ENCODE peak calls at places on chromosomes 7 and 10, in six cellular contexts. S is spleen; R is GM03348; I is T-helper 2 cell treated with Interferon-gamma antibody and Interleukin-4, amounts not matched to agents 5 μg/mL and 100 μg/mL, for 36 hours; M is left ventricle myocardium inferior; L is NCI-H1105 treated with DMSO at 0.1 percent for 48 hours. F is an unnamed sample.

GRCh38 chr10:11286261-11286989 is 268.8 kb downstream of the CELF2 start:
- DNase-seq in S (no peak), R (no peak), I (peak), M (no peak), L (no peak), F (no peak)

GRCh38 chr10:86371116-86371515 is 4.5 kb upstream of the GRID1 start:
- DNase-seq in S (peak), R (no peak), I (no peak), M (no peak), L (no peak), F (no peak)

GRCh38 chr7:78377532-78377931 is 579.0 kb downstream of the PHTF2 start:
- DNase-seq in S (no peak), R (no peak), I (no peak), M (no peak), L (no peak), F (no peak)

GRCh38 chr7:110119883-110120581 is 970.9 kb upstream of the LRRN3 start:
- DNase-seq in S (no peak), R (no peak), I (no peak), M (no peak), L (no peak), F (no peak)

GRCh38 chr7:121428857-121429489 is 32.9 kb upstream of the FAM3C start:
- DNase-seq in S (no peak), R (peak), I (no peak), M (no peak), L (no peak), F (no peak)

GRCh38 chr7:146865696-146866095 is 749.1 kb downstream of the CNTNAP2 start:
- DNase-seq in S (no peak), R (no peak), I (no peak), M (no peak), L (no peak), F (no peak)

GRCh38 chr10:100006241-100006886 is 3.4 kb downstream of the DNMBP start:
- DNase-seq in S (no peak), R (peak), I (peak), M (no peak), L (no peak), F (no peak)

GRCh38 chr7:114554781-114555537 is 140.3 kb downstream of the FOXP2 start:
- DNase-seq in S (no peak), R (no peak), I (no peak), M (no peak), L (no peak), F (no peak)

GRCh38 chr7:119572541-119572940 is 700.4 kb upstream of the KCND2 start:
- DNase-seq in S (peak), R (no peak), I (no peak), M (no peak), L (no peak), F (no peak)

GRCh38 chr10:126674741-126675515 is 4.4 kb upstream of the C10orf90 start:
- DNase-seq in S (no peak), R (no peak), I (no peak), M (no peak), L (no peak), F (no peak)

GRCh38 chr7:76280408-76280807 is 22.1 kb upstream of the HSPB1 start:
- DNase-seq in S (no peak), R (no peak), I (no peak), M (no peak), L (no peak), F (peak)

GRCh38 chr10:13276749-13277394 is 23.0 kb downstream of the PHYH start:
- DNase-seq in S (no peak), R (no peak), I (no peak), M (no peak), L (no peak), F (no peak)

GRCh38 chr10:46536171-46536570 is 20.3 kb downstream of the GPRIN2 start:
- DNase-seq in S (peak), R (no peak), I (no peak), M (no peak), L (no peak), F (no peak)

GRCh38 chr10:110083884-110084283 is 76.1 kb downstream of the ADD3 start:
- DNase-seq in S (no peak), R (peak), I (no peak), M (no peak), L (peak), F (peak)

GRCh38 chr10:62742447-62743105 is 61.9 kb upstream of the ADO start:
- DNase-seq in S (no peak), R (no peak), I (no peak), M (no peak), L (no peak), F (no peak)

GRCh38 chr7:130943336-130943901 is 209.4 kb upstream of the KLF14 start:
- DNase-seq in S (no peak), R (peak), I (no peak), M (no peak), L (no peak), F (peak)

GRCh38 chr7:151711906-151712771 is 164.8 kb downstream of the PRKAG2 start:
- DNase-seq in S (no peak), R (no peak), I (no peak), M (peak), L (no peak), F (no peak)

GRCh38 chr10:94274142-94274787 is 88.5 kb downstream of the NOC3L start:
- DNase-seq in S (no peak), R (peak), I (no peak), M (peak), L (no peak), F (no peak)

GRCh38 chr10:52318136-52318810 is 4.2 kb downstream of the DKK1 start:
- DNase-seq in S (no peak), R (no peak), I (no peak), M (no peak), L (no peak), F (no peak)

GRCh38 chr10:78515873-78516153 is 482.1 kb downstream of the RPS24 start:
- DNase-seq in S (no peak), R (no peak), I (no peak), M (no peak), L (no peak), F (no peak)

GRCh38 chr7:139118803-139119485 is 9.4 kb upstream of the ZC3HAV1 start:
- DNase-seq in S (peak), R (no peak), I (peak), M (no peak), L (no peak), F (peak)

GRCh38 chr10:101062231-101063161 is 707 bp downstream of the KAZALD1 start:
- DNase-seq in S (peak), R (peak), I (peak), M (peak), L (peak), F (peak)